ENCODE peak calls at places on chromosomes 6 and 20, in eight cellular contexts. B is occipital lobe, S is GM03348, U is tibial nerve, P is AG04450, A is immature natural killer cell, X is C1 segment of cervical spinal cord, O is ELF-1. T is an unnamed sample.

GRCh38 chr20:13831476-13831875 is 46.6 kb downstream of the NDUFAF5 start:
- DNase-seq in X (no peak), A (no peak), P (no peak), U (no peak), S (no peak), O (no peak), B (no peak), T (no peak)

GRCh38 chr20:50153153-50153499 is 397 bp downstream of the PEDS1 start:
- DNase-seq in O (peak; percentile 77), A (no peak), S (peak; percentile 32), U (no peak), X (no peak), B (no peak), P (no peak), T (no peak)

GRCh38 chr6:131116755-131117360 is 18.4 kb upstream of the AKAP7 start:
- DNase-seq in O (peak; percentile 22), U (peak; percentile 37), S (peak; percentile 41), B (no peak), A (peak; percentile 28), P (peak; percentile 11), X (no peak), T (no peak)

GRCh38 chr6:87282743-87283142 is 39.6 kb upstream of the SMIM8 start:
- DNase-seq in U (no peak), S (no peak), A (no peak), B (no peak), O (no peak), X (no peak), P (no peak), T (no peak)

GRCh38 chr6:111880181-111880944 is 7.1 kb upstream of the FYN start:
- DNase-seq in P (no peak), S (peak; percentile 28), U (no peak), A (no peak), O (no peak), B (no peak), X (no peak), T (no peak)

GRCh38 chr6:12032783-12033573 is 20.9 kb downstream of the HIVEP1 start:
- DNase-seq in O (no peak), P (no peak), A (no peak), B (no peak), S (no peak), X (no peak), U (no peak), T (no peak)

GRCh38 chr20:46681032-46681854 is 8.0 kb downstream of the TP53RK start:
- DNase-seq in X (no peak), U (peak; percentile 89), A (peak; percentile 45), S (peak; percentile 51), B (peak; percentile 32), O (peak; percentile 80), P (no peak), T (no peak)

GRCh38 chr6:67064323-67064722 is 1357.3 kb upstream of the EYS start:
- DNase-seq in P (no peak), U (no peak), A (no peak), X (no peak), B (no peak), O (no peak), S (no peak), T (no peak)

GRCh38 chr6:151351146-151351700 is 40.1 kb downstream of the ZBTB2 start:
- DNase-seq in O (no peak), B (no peak), S (no peak), U (no peak), P (no peak), A (no peak), X (no peak), T (no peak)

GRCh38 chr6:111258615-111259088 is 171.3 kb downstream of the SLC16A10 start:
- DNase-seq in B (no peak), P (no peak), U (no peak), A (no peak), X (no peak), S (peak; percentile 63), O (no peak), T (no peak)

GRCh38 chr20:47713941-47714450 is 71.3 kb downstream of the SULF2 start:
- DNase-seq in B (no peak), O (no peak), X (no peak), U (peak; percentile 66), A (no peak), P (no peak), S (peak; percentile 43), T (no peak)

GRCh38 chr6:140867336-140867735 is 1265.4 kb upstream of the GJE1 start:
- DNase-seq in U (no peak), P (no peak), A (no peak), S (no peak), X (no peak), B (no peak), O (no peak), T (no peak)

GRCh38 chr20:22684763-22685443 is 100.5 kb upstream of the FOXA2 start:
- DNase-seq in B (no peak), X (no peak), P (no peak), A (no peak), U (no peak), O (peak; percentile 21), S (no peak), T (no peak)

GRCh38 chr20:36063916-36064660 is 90.5 kb upstream of the EPB41L1 start:
- DNase-seq in B (no peak), S (no peak), O (no peak), X (no peak), A (no peak), P (no peak), U (no peak), T (no peak)

GRCh38 chr6:157747395-157747794 is 75.7 kb upstream of the SNX9 start:
- DNase-seq in X (no peak), S (no peak), A (no peak), P (no peak), U (no peak), B (no peak), O (no peak), T (no peak)

GRCh38 chr20:62583424-62583920 is 58.8 kb upstream of the SLCO4A1 start:
- DNase-seq in P (no peak), X (no peak), A (no peak), O (peak; percentile 36), U (no peak), B (no peak), S (no peak), T (no peak)

GRCh38 chr20:44271915-44272663 is 25.0 kb downstream of the GDAP1L1 start:
- DNase-seq in X (no peak), S (no peak), O (peak; percentile 41), U (no peak), B (no peak), A (no peak), P (no peak), T (no peak)

GRCh38 chr20:6626805-6627204 is 140.7 kb upstream of the BMP2 start:
- DNase-seq in P (no peak), A (no peak), S (no peak), U (no peak), B (no peak), O (peak; percentile 34), X (no peak), T (no peak)

GRCh38 chr6:93468291-93468690 is 48.9 kb upstream of the EPHA7 start:
- DNase-seq in S (no peak), O (peak; percentile 35), A (no peak), U (no peak), X (no peak), P (no peak), B (no peak), T (peak; percentile 7)

GRCh38 chr6:170276369-170277057 is 14.4 kb downstream of the DLL1 start:
- DNase-seq in P (no peak), A (no peak), U (peak; percentile 61), S (no peak), O (no peak), X (no peak), B (no peak), T (no peak)

GRCh38 chr20:57783196-57783595 is 73.4 kb upstream of the PMEPA1 start:
- DNase-seq in P (no peak), S (no peak), U (no peak), O (no peak), A (no peak), X (no peak), B (no peak), T (no peak)

GRCh38 chr6:156618600-156619205 is 158.5 kb upstream of the ARID1B start:
- DNase-seq in X (no peak), P (no peak), S (no peak), B (no peak), A (no peak), U (no peak), O (peak; percentile 36), T (peak; percentile 94)

GRCh38 chr20:52083627-52084232 is 107.8 kb downstream of the ZFP64 start:
- DNase-seq in U (peak; percentile 62), A (peak; percentile 63), S (peak; percentile 85), B (no peak), O (peak; percentile 33), P (peak; percentile 54), X (no peak), T (no peak)

GRCh38 chr20:2539341-2539740 is 3.0 kb downstream of the TMC2 start:
- DNase-seq in U (no peak), X (no peak), B (no peak), S (no peak), O (no peak), P (no peak), A (no peak), T (no peak)

GRCh38 chr6:130834482-130835251 is 7.5 kb downstream of the SMLR1 start:
- DNase-seq in B (no peak), O (no peak), P (no peak), S (no peak), U (no peak), A (no peak), X (no peak), T (no peak)

GRCh38 chr6:154865291-154865690 is 129.8 kb upstream of the TIAM2 start:
- DNase-seq in A (no peak), S (no peak), U (no peak), P (no peak), X (no peak), B (no peak), O (no peak), T (no peak)

GRCh38 chr6:31272431-31272830 is 539 bp upstream of the HLA-C start:
- DNase-seq in O (no peak), A (peak; percentile 27), U (no peak), P (no peak), S (peak; percentile 13), X (no peak), B (no peak), T (no peak)

GRCh38 chr6:127343753-127344659 is 597 bp upstream of the ECHDC1 start:
- DNase-seq in O (peak; percentile 29), A (no peak), P (peak; percentile 41), B (no peak), X (no peak), U (peak; percentile 8), S (peak; percentile 45), T (no peak)

GRCh38 chr6:158648682-158649131 is 1.1 kb upstream of the SYTL3 start:
- DNase-seq in O (no peak), X (no peak), A (no peak), P (peak; percentile 78), S (peak; percentile 77), U (no peak), B (no peak), T (peak; percentile 75)

GRCh38 chr20:7161690-7162089 is 394.2 kb downstream of the BMP2 start:
- DNase-seq in U (peak; percentile 32), X (no peak), O (no peak), B (no peak), S (no peak), P (no peak), A (no peak), T (no peak)

GRCh38 chr20:29318871-29319461 is 1938.5 kb upstream of the DEFB115 start:
- DNase-seq in S (no peak), U (no peak), P (no peak), B (no peak), O (no peak), X (no peak), A (no peak), T (no peak)

GRCh38 chr6:123594776-123595175 is 42.0 kb downstream of the TRDN start:
- DNase-seq in P (no peak), U (no peak), O (no peak), X (no peak), A (no peak), B (no peak), S (no peak), T (no peak)

GRCh38 chr6:70669133-70669532 is 1.4 kb downstream of the SMAP1 start:
- DNase-seq in A (no peak), X (no peak), O (no peak), U (no peak), B (no peak), S (no peak), P (no peak), T (no peak)

GRCh38 chr6:33279257-33279695 is 2.4 kb downstream of the B3GALT4 start:
- DNase-seq in O (no peak), X (no peak), S (no peak), A (no peak), U (no peak), B (no peak), P (no peak), T (no peak)